ENCODE peak calls at places on chromosomes 2 and 18, in seven cellular contexts. P is T-helper 1 cell, O is bronchial epithelial cell, F is KBM-7, S is neural progenitor cell, M is AG04450, X is H7. G is an unnamed sample.

GRCh38 chr2:3665886-3666612 is 8.0 kb downstream of the ALLC start:
- DNase-seq in S (no peak), F (no peak), O (no peak), P (no peak), X (no peak), M (no peak), G (no peak)

GRCh38 chr2:29238497-29238896 is 123.3 kb downstream of the CLIP4 start:
- DNase-seq in P (no peak), S (peak; percentile 55), M (no peak), O (peak; percentile 28), F (peak; percentile 29), X (peak; percentile 87), G (peak; percentile 9)

GRCh38 chr18:7414459-7414858 is 152.7 kb upstream of the PTPRM start:
- DNase-seq in M (no peak), F (no peak), X (no peak), O (peak; percentile 68), P (no peak), S (no peak), G (no peak)

GRCh38 chr2:99386011-99386410 is 48.8 kb downstream of the EIF5B start:
- DNase-seq in F (no peak), O (peak; percentile 35), M (no peak), X (no peak), S (no peak), P (no peak), G (no peak)

GRCh38 chr2:161107265-161107664 is 53.0 kb upstream of the TANK start:
- DNase-seq in S (no peak), P (no peak), M (no peak), X (no peak), O (no peak), F (no peak), G (no peak)

GRCh38 chr2:236178921-236179652 is 10.9 kb upstream of the GBX2 start:
- DNase-seq in O (no peak), S (peak; percentile 61), P (no peak), F (no peak), M (no peak), X (peak; percentile 80), G (no peak)

GRCh38 chr2:8315766-8316165 is 366.1 kb upstream of the ID2 start:
- DNase-seq in F (no peak), M (no peak), S (peak; percentile 64), O (peak; percentile 5), X (peak; percentile 64), P (no peak), G (no peak)

GRCh38 chr2:5482929-5483331 is 209.3 kb upstream of the SOX11 start:
- DNase-seq in P (no peak), F (no peak), O (no peak), X (no peak), M (no peak), S (peak; percentile 28), G (no peak)

GRCh38 chr2:168343586-168343985 is 96.2 kb upstream of the STK39 start:
- DNase-seq in F (no peak), P (no peak), S (no peak), M (no peak), X (no peak), O (peak; percentile 62), G (no peak)

GRCh38 chr18:13500227-13500865 is 226.0 kb downstream of the FAM210A start:
- DNase-seq in X (peak; percentile 55), M (no peak), O (peak; percentile 80), P (no peak), S (peak; percentile 68), F (peak; percentile 37), G (no peak)

GRCh38 chr2:198129609-198130008 is 325.2 kb downstream of the PLCL1 start:
- DNase-seq in O (no peak), P (no peak), X (no peak), F (no peak), M (no peak), S (no peak), G (no peak)